ENCODE peak calls at places on chromosomes 6 and 20, in five cellular contexts. K is ovary, E is IMR-90, D is right lobe of liver, Q is Peyer's patch. N is an unnamed sample.

GRCh38 chr20:48066256-48066655 is 281.0 kb upstream of the SULF2 start:
- DNase-seq in K (no peak), Q (no peak), D (no peak), E (peak; percentile 31), N (no peak)

GRCh38 chr20:51009303-51010042 is 13.4 kb downstream of the KCNG1 start:
- DNase-seq in D (no peak), Q (no peak), E (no peak), K (no peak), N (no peak)

GRCh38 chr6:50720623-50721022 is 7.3 kb downstream of the TFAP2D start:
- DNase-seq in E (no peak), Q (no peak), D (no peak), K (no peak), N (no peak)

GRCh38 chr6:130913119-130913518 is 85.9 kb downstream of the SMLR1 start:
- DNase-seq in Q (no peak), K (no peak), E (no peak), D (no peak), N (no peak)

GRCh38 chr20:52130406-52130805 is 61.2 kb downstream of the ZFP64 start:
- DNase-seq in D (no peak), K (no peak), Q (no peak), E (peak; percentile 4), N (no peak)

GRCh38 chr6:3489032-3489757 is 32.3 kb upstream of the SLC22A23 start:
- DNase-seq in Q (no peak), E (peak; percentile 8), K (no peak), D (no peak), N (no peak)

GRCh38 chr6:168403370-168404005 is 37.5 kb upstream of the SMOC2 start:
- DNase-seq in D (no peak), Q (peak; percentile 7), K (no peak), E (no peak), N (no peak)

GRCh38 chr20:51350941-51351631 is 191.4 kb downstream of the NFATC2 start:
- DNase-seq in K (no peak), D (no peak), E (peak; percentile 95), Q (no peak), N (no peak)

GRCh38 chr6:85240787-85241186 is 209.1 kb upstream of the NT5E start:
- DNase-seq in D (no peak), E (no peak), Q (no peak), K (no peak), N (no peak)

GRCh38 chr6:125513978-125514377 is 212.2 kb upstream of the HDDC2 start:
- DNase-seq in E (no peak), K (no peak), D (no peak), Q (no peak), N (no peak)

GRCh38 chr20:8215516-8215915 is 83.5 kb downstream of the PLCB1 start:
- DNase-seq in Q (no peak), D (no peak), K (no peak), E (peak; percentile 83), N (no peak)

GRCh38 chr20:31819083-31819784 is at the start of gene MYLK2:
- DNase-seq in Q (no peak), K (no peak), D (no peak), E (no peak), N (no peak)
- TF ChIP-seq POLR2A in Q (no peak), K (no peak), D (no peak), E (no peak), N (no peak)

GRCh38 chr20:38165089-38165965 is at the start of gene TGM2:
- DNase-seq in Q (peak; percentile 90), K (peak; percentile 73), D (peak; percentile 96), E (peak; percentile 69), N (peak; percentile 88)

GRCh38 chr20:38164624-38165088 is 414 bp downstream of the TGM2 start:
- DNase-seq in E (no peak), D (no peak), Q (no peak), K (no peak), N (no peak)

GRCh38 chr20:38167466-38167850 is 2.4 kb upstream of the TGM2 start:
- DNase-seq in K (no peak), D (no peak), E (no peak), Q (no peak), N (no peak)

GRCh38 chr20:38166707-38167233 is 1.7 kb upstream of the TGM2 start:
- DNase-seq in D (no peak), E (no peak), Q (no peak), K (no peak), N (no peak)

GRCh38 chr20:38165966-38166706 is 1.1 kb upstream of the TGM2 start:
- DNase-seq in D (no peak), Q (no peak), K (no peak), E (peak; percentile 35), N (no peak)
- H3K4me1 ChIP-seq in D (peaks cover 20% of the 10 kb centered on the region), Q (peaks cover 20% of the 10 kb centered on the region), K (peaks cover 13% of the 10 kb centered on the region), E (peaks cover 55% of the 10 kb centered on the region), N (peaks cover 17% of the 10 kb centered on the region)

GRCh38 chr6:53794720-53795253 is at the start of gene LRRC1:
- DNase-seq in E (peak; percentile 88), Q (peak; percentile 94), D (peak; percentile 93), K (peak; percentile 89), N (peak; percentile 91)
- TF ChIP-seq POLR2A in E (peak; percentile 33), Q (peak; percentile 28), D (peak; percentile 41), K (peak; percentile 40), N (peak; percentile 72)

DNA sequence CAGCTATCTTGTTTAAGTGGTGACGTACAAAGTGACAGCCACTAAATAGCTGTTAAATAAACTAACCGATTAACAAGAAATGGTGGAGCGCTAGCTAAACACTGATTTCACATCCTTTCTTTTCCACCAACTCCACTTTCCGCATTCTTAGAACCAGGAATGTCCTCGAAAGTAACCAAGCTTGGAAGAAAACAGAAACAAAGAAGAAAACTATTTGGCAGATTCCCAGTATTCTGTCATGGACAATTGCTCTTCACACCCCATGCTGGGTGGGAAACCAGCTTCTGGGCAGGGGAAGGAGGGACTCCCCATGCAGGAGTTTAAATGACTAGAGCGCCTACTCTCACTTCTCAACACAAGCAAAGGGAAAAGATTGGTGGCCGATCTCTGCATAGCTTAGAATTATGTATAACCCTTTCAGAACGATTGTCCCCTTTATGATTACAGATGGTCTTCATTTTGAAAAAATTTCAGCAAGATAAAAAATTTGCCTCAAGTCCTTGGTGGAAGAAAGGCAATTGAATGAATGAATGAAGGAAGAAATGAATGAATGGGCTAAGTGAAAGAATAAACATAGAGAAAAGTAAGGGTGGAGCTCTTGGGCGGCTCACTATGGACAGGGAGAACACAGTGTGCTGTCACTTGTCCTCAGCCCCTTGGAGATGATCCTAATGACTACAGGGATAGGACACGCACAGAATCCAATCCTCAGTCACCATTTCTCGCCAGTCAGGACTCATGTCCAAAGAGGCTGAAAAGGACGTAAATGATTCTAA is 148.7 kb upstream of the NEDD9 start:
- DNase-seq in E (no peak), D (no peak), Q (no peak), K (no peak), N (no peak)
- H3K4me1 ChIP-seq in E (no peaks in the 10 kb centered on the region), D (no peaks in the 10 kb centered on the region), Q (no peaks in the 10 kb centered on the region), K (no peaks in the 10 kb centered on the region), N (no peaks in the 10 kb centered on the region)

N was measured in adrenal gland.